ENCODE peak calls at places on chromosomes 5 and 9, in eight cellular contexts. U is chondrocyte, F is NCI-H2227 treated with DMSO at 0.1 percent for 48 hours, X is astrocyte of the hippocampus, R is NCI-H526, B is uterus, S is breast epithelium, W is AG20443. O is an unnamed sample.

GRCh38 chr5:177542816-177543472 is 11.4 kb downstream of the FAM193B start:
- DNase-seq in U (no peak), F (no peak), X (no peak), R (no peak), B (no peak), S (no peak), W (no peak), O (no peak)

GRCh38 chr5:38722918-38723317 is 122.9 kb upstream of the OSMR start:
- DNase-seq in U (no peak), F (no peak), X (no peak), R (no peak), B (no peak), S (no peak), W (no peak), O (no peak)

GRCh38 chr5:61334224-61335196 is 2.5 kb downstream of the ZSWIM6 start:
- DNase-seq in U (no peak), F (peak), X (peak), R (no peak), B (peak), S (no peak), W (no peak), O (no peak)

GRCh38 chr5:131749138-131749537 is 47.7 kb downstream of the FNIP1 start:
- DNase-seq in U (no peak), F (no peak), X (no peak), R (no peak), B (no peak), S (no peak), W (no peak), O (no peak)

GRCh38 chr5:179276838-179277395 is 68.3 kb downstream of the ADAMTS2 start:
- DNase-seq in U (peak), F (no peak), X (no peak), R (no peak), B (peak), S (no peak), W (no peak), O (no peak)

GRCh38 chr9:95284152-95284551 is 33.4 kb downstream of the FANCC start:
- DNase-seq in U (no peak), F (no peak), X (no peak), R (no peak), B (no peak), S (no peak), W (no peak), O (no peak)

GRCh38 chr9:6930827-6931226 is 173.1 kb downstream of the KDM4C start:
- DNase-seq in U (no peak), F (no peak), X (peak), R (no peak), B (no peak), S (no peak), W (peak), O (no peak)

GRCh38 chr5:121890297-121890858 is 38.7 kb downstream of the FTMT start:
- DNase-seq in U (no peak), F (no peak), X (no peak), R (no peak), B (no peak), S (no peak), W (no peak), O (no peak)

GRCh38 chr9:127162567-127163365 is 40.3 kb upstream of the ANGPTL2 start:
- DNase-seq in U (no peak), F (no peak), X (no peak), R (no peak), B (no peak), S (no peak), W (no peak), O (peak)

GRCh38 chr5:133240425-133241091 is 188.7 kb downstream of the HSPA4 start:
- DNase-seq in U (no peak), F (no peak), X (peak), R (no peak), B (peak), S (peak), W (peak), O (no peak)

GRCh38 chr9:104682642-104683041 is 11.7 kb upstream of the OR13D1 start:
- DNase-seq in U (no peak), F (peak), X (peak), R (peak), B (no peak), S (no peak), W (peak), O (peak)

GRCh38 chr9:131095666-131096489 is 453 bp upstream of the AIF1L start:
- DNase-seq in U (no peak), F (peak), X (peak), R (peak), B (no peak), S (no peak), W (no peak), O (peak)

GRCh38 chr9:78143281-78144007 is 92.4 kb upstream of the CEP78 start:
- DNase-seq in U (no peak), F (no peak), X (no peak), R (no peak), B (no peak), S (no peak), W (no peak), O (no peak)

GRCh38 chr5:127923804-127924570 is 159.6 kb upstream of the SLC12A2 start:
- DNase-seq in U (no peak), F (no peak), X (no peak), R (no peak), B (no peak), S (no peak), W (no peak), O (no peak)

GRCh38 chr9:4992872-4993271 is 7.8 kb downstream of the JAK2 start:
- DNase-seq in U (no peak), F (no peak), X (no peak), R (no peak), B (no peak), S (no peak), W (no peak), O (no peak)

GRCh38 chr9:97958812-97959511 is 21.0 kb upstream of the HEMGN start:
- DNase-seq in U (no peak), F (no peak), X (peak), R (no peak), B (no peak), S (no peak), W (peak), O (no peak)

GRCh38 chr5:96507128-96507527 is 74.1 kb upstream of the PCSK1 start:
- DNase-seq in U (no peak), F (no peak), X (no peak), R (no peak), B (no peak), S (no peak), W (no peak), O (no peak)

GRCh38 chr5:136039202-136039601 is 10.4 kb downstream of the TGFBI start:
- DNase-seq in U (no peak), F (no peak), X (no peak), R (no peak), B (no peak), S (no peak), W (no peak), O (no peak)

GRCh38 chr5:124997186-124997893 is 250.9 kb upstream of the ZNF608 start:
- DNase-seq in U (no peak), F (no peak), X (peak), R (no peak), B (no peak), S (no peak), W (no peak), O (no peak)

GRCh38 chr5:154923441-154924430 is 14.3 kb downstream of the GEMIN5 start:
- DNase-seq in U (no peak), F (no peak), X (peak), R (no peak), B (no peak), S (no peak), W (no peak), O (no peak)

GRCh38 chr5:132270345-132270685 is 12.8 kb downstream of the PDLIM4 start:
- DNase-seq in U (no peak), F (no peak), X (no peak), R (no peak), B (no peak), S (no peak), W (no peak), O (no peak)